ENCODE peak calls at places on chromosomes 16 and 17, in ten cellular contexts. One of them, this sample, is unnamed.

GRCh38 chr17:39144414-39144813 is 7.0 kb downstream of the PLXDC1 start:
- DNase-seq in GM23338: no peak
- DNase-seq in endothelial cell of umbilical vein: no peak
- DNase-seq in lung: peak; percentile 91
- DNase-seq in suprapubic skin: peak; percentile 91
- DNase-seq in A673: no peak
- DNase-seq in CD8-positive, alpha-beta T cell: no peak
- DNase-seq in esophagus muscularis mucosa: peak; percentile 98
- DNase-seq in spleen: no peak
- DNase-seq in Peyer's patch: no peak
- DNase-seq in this sample: no peak

GRCh38 chr17:57589151-57590034 is 155.7 kb downstream of the CCDC182 start:
- DNase-seq in spleen: peak; percentile 28
- DNase-seq in esophagus muscularis mucosa: no peak
- DNase-seq in CD8-positive, alpha-beta T cell: no peak
- DNase-seq in A673: no peak
- DNase-seq in endothelial cell of umbilical vein: no peak
- DNase-seq in Peyer's patch: no peak
- DNase-seq in GM23338: no peak
- DNase-seq in suprapubic skin: peak; percentile 59
- DNase-seq in lung: no peak
- DNase-seq in this sample: peak; percentile 58

GRCh38 chr16:72938426-72939164 is 109.3 kb downstream of the ZFHX3 start:
- DNase-seq in CD8-positive, alpha-beta T cell: no peak
- DNase-seq in Peyer's patch: peak; percentile 37
- DNase-seq in endothelial cell of umbilical vein: peak; percentile 72
- DNase-seq in lung: peak; percentile 68
- DNase-seq in spleen: peak; percentile 73
- DNase-seq in suprapubic skin: peak; percentile 94
- DNase-seq in GM23338: no peak
- DNase-seq in A673: peak; percentile 71
- DNase-seq in esophagus muscularis mucosa: peak; percentile 96
- DNase-seq in this sample: no peak

GRCh38 chr17:57534863-57535651 is 210.0 kb downstream of the CCDC182 start:
- DNase-seq in CD8-positive, alpha-beta T cell: no peak
- DNase-seq in spleen: no peak
- DNase-seq in Peyer's patch: no peak
- DNase-seq in lung: no peak
- DNase-seq in endothelial cell of umbilical vein: no peak
- DNase-seq in GM23338: no peak
- DNase-seq in esophagus muscularis mucosa: no peak
- DNase-seq in suprapubic skin: no peak
- DNase-seq in A673: peak; percentile 90
- DNase-seq in this sample: no peak

GRCh38 chr16:88634141-88634993 is 4.0 kb upstream of the IL17C start:
- DNase-seq in GM23338: peak; percentile 90
- DNase-seq in suprapubic skin: no peak
- DNase-seq in endothelial cell of umbilical vein: peak; percentile 44
- DNase-seq in lung: peak; percentile 54
- DNase-seq in esophagus muscularis mucosa: no peak
- DNase-seq in spleen: peak; percentile 95
- DNase-seq in A673: no peak
- DNase-seq in CD8-positive, alpha-beta T cell: peak; percentile 72
- DNase-seq in Peyer's patch: peak; percentile 91
- DNase-seq in this sample: no peak

GRCh38 chr17:17682737-17683675 is 1.7 kb downstream of the RAI1 start:
- DNase-seq in Peyer's patch: peak; percentile 63
- DNase-seq in endothelial cell of umbilical vein: peak; percentile 67
- DNase-seq in suprapubic skin: no peak
- DNase-seq in A673: peak; percentile 79
- DNase-seq in GM23338: peak; percentile 75
- DNase-seq in spleen: peak; percentile 89
- DNase-seq in lung: peak; percentile 69
- DNase-seq in CD8-positive, alpha-beta T cell: peak; percentile 57
- DNase-seq in esophagus muscularis mucosa: no peak
- DNase-seq in this sample: no peak

GRCh38 chr16:54287018-54287757 is 601 bp upstream of the IRX3 start:
- DNase-seq in Peyer's patch: no peak
- DNase-seq in GM23338: peak; percentile 90
- DNase-seq in CD8-positive, alpha-beta T cell: no peak
- DNase-seq in endothelial cell of umbilical vein: no peak
- DNase-seq in suprapubic skin: no peak
- DNase-seq in lung: no peak
- DNase-seq in spleen: no peak
- DNase-seq in esophagus muscularis mucosa: no peak
- DNase-seq in A673: no peak
- DNase-seq in this sample: no peak

GRCh38 chr17:9900744-9901143 is 4.3 kb downstream of the RCVRN start:
- DNase-seq in CD8-positive, alpha-beta T cell: no peak
- DNase-seq in A673: no peak
- DNase-seq in suprapubic skin: no peak
- DNase-seq in lung: no peak
- DNase-seq in Peyer's patch: no peak
- DNase-seq in GM23338: no peak
- DNase-seq in esophagus muscularis mucosa: no peak
- DNase-seq in spleen: no peak
- DNase-seq in endothelial cell of umbilical vein: no peak
- DNase-seq in this sample: peak; percentile 65

GRCh38 chr17:65485388-65486299 is 75.8 kb downstream of the AXIN2 start:
- DNase-seq in esophagus muscularis mucosa: no peak
- DNase-seq in A673: no peak
- DNase-seq in endothelial cell of umbilical vein: peak; percentile 64
- DNase-seq in suprapubic skin: no peak
- DNase-seq in CD8-positive, alpha-beta T cell: no peak
- DNase-seq in spleen: no peak
- DNase-seq in lung: peak; percentile 86
- DNase-seq in Peyer's patch: no peak
- DNase-seq in GM23338: no peak
- DNase-seq in this sample: no peak

GRCh38 chr17:6381052-6381451 is 53.9 kb downstream of the AIPL1 start:
- DNase-seq in GM23338: no peak
- DNase-seq in endothelial cell of umbilical vein: no peak
- DNase-seq in A673: peak; percentile 71
- DNase-seq in CD8-positive, alpha-beta T cell: no peak
- DNase-seq in esophagus muscularis mucosa: no peak
- DNase-seq in spleen: no peak
- DNase-seq in Peyer's patch: no peak
- DNase-seq in suprapubic skin: no peak
- DNase-seq in lung: no peak
- DNase-seq in this sample: no peak

GRCh38 chr17:5035356-5035755 is at the start of gene SLC52A1:
- DNase-seq in A673: no peak
- DNase-seq in GM23338: peak; percentile 64
- DNase-seq in lung: no peak
- DNase-seq in CD8-positive, alpha-beta T cell: no peak
- DNase-seq in endothelial cell of umbilical vein: no peak
- DNase-seq in suprapubic skin: no peak
- DNase-seq in esophagus muscularis mucosa: no peak
- DNase-seq in spleen: no peak
- DNase-seq in Peyer's patch: no peak
- DNase-seq in this sample: no peak

GRCh38 chr17:10600551-10600950 is 51.1 kb upstream of the MYH2 start:
- DNase-seq in A673: no peak
- DNase-seq in Peyer's patch: no peak
- DNase-seq in CD8-positive, alpha-beta T cell: no peak
- DNase-seq in esophagus muscularis mucosa: no peak
- DNase-seq in GM23338: no peak
- DNase-seq in suprapubic skin: no peak
- DNase-seq in endothelial cell of umbilical vein: peak; percentile 16
- DNase-seq in lung: no peak
- DNase-seq in spleen: no peak
- DNase-seq in this sample: no peak

GRCh38 chr17:33688771-33689170 is 395.7 kb upstream of the ASIC2 start:
- DNase-seq in spleen: no peak
- DNase-seq in suprapubic skin: no peak
- DNase-seq in esophagus muscularis mucosa: no peak
- DNase-seq in lung: no peak
- DNase-seq in GM23338: no peak
- DNase-seq in CD8-positive, alpha-beta T cell: no peak
- DNase-seq in endothelial cell of umbilical vein: no peak
- DNase-seq in Peyer's patch: no peak
- DNase-seq in A673: no peak
- DNase-seq in this sample: no peak

GRCh38 chr16:1527836-1528811 is 5.3 kb upstream of the TMEM204 start:
- DNase-seq in esophagus muscularis mucosa: no peak
- DNase-seq in suprapubic skin: no peak
- DNase-seq in Peyer's patch: no peak
- DNase-seq in A673: no peak
- DNase-seq in lung: no peak
- DNase-seq in GM23338: no peak
- DNase-seq in CD8-positive, alpha-beta T cell: no peak
- DNase-seq in endothelial cell of umbilical vein: peak; percentile 49
- DNase-seq in spleen: no peak
- DNase-seq in this sample: no peak

GRCh38 chr17:80060629-80061028 is 24.2 kb downstream of the CCDC40 start:
- DNase-seq in CD8-positive, alpha-beta T cell: no peak
- DNase-seq in spleen: no peak
- DNase-seq in esophagus muscularis mucosa: no peak
- DNase-seq in Peyer's patch: no peak
- DNase-seq in GM23338: no peak
- DNase-seq in A673: no peak
- DNase-seq in lung: no peak
- DNase-seq in endothelial cell of umbilical vein: no peak
- DNase-seq in suprapubic skin: no peak
- DNase-seq in this sample: no peak

DNA sequence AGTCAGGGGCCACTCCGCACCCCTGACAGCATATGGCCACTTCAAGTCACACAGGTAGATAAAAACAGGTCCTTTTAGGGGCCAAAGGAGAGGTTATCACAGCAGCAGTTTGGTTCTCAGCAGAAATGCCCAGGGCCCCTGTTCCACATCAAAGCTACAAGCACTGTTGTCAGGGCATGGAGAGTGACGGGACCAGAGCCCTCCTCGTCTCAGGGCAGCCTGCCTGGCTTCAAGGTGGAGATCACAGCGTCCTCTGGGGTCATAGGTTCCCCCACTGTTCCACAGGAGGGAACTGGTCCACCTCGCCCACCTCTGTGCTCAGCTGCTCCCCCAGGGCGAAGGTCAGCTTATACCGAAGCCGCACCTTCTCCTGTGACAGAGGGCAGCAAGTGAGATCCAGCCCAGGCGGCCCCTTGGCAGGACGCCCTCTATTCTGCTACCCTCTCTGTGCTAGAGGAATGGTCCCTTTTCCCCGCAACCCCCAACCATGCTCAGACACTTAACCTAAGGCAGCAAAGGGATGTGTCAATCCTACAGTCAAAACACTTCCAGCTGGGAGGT is 23.3 kb downstream of the GGA3 start:
- DNase-seq in esophagus muscularis mucosa: no peak
- DNase-seq in suprapubic skin: no peak
- DNase-seq in lung: no peak
- DNase-seq in A673: no peak
- DNase-seq in endothelial cell of umbilical vein: no peak
- DNase-seq in GM23338: no peak
- DNase-seq in spleen: no peak
- DNase-seq in Peyer's patch: no peak
- DNase-seq in CD8-positive, alpha-beta T cell: no peak
- DNase-seq in this sample: no peak
- H3K27me3 ChIP-seq in esophagus muscularis mucosa: no peaks in the 10 kb centered on the region
- H3K27me3 ChIP-seq in suprapubic skin: no peaks in the 10 kb centered on the region
- H3K27me3 ChIP-seq in lung: no peaks in the 10 kb centered on the region
- H3K27me3 ChIP-seq in A673: no peaks in the 10 kb centered on the region
- H3K27me3 ChIP-seq in endothelial cell of umbilical vein: no peaks in the 10 kb centered on the region
- H3K27me3 ChIP-seq in GM23338: no peaks in the 10 kb centered on the region
- H3K27me3 ChIP-seq in spleen: no peaks in the 10 kb centered on the region
- H3K27me3 ChIP-seq in Peyer's patch: no peaks in the 10 kb centered on the region
- H3K27me3 ChIP-seq in CD8-positive, alpha-beta T cell: no peaks in the 10 kb centered on the region
- H3K27me3 ChIP-seq in this sample: no peaks in the 10 kb centered on the region

GRCh38 chr17:67366193-67367157 is at the start of gene PSMD12:
- DNase-seq in GM23338: peak; percentile 91
- DNase-seq in A673: peak; percentile 95
- DNase-seq in esophagus muscularis mucosa: peak; percentile 98
- DNase-seq in endothelial cell of umbilical vein: peak; percentile 92
- DNase-seq in lung: peak; percentile 94
- DNase-seq in spleen: peak; percentile 99
- DNase-seq in CD8-positive, alpha-beta T cell: peak; percentile 95
- DNase-seq in suprapubic skin: peak; percentile 97
- DNase-seq in Peyer's patch: peak; percentile 92
- DNase-seq in this sample: no peak
- TF ChIP-seq CTCF in GM23338: no peak
- TF ChIP-seq CTCF in A673: no peak
- TF ChIP-seq CTCF in esophagus muscularis mucosa: no peak
- TF ChIP-seq CTCF in endothelial cell of umbilical vein: no peak
- TF ChIP-seq CTCF in lung: no peak
- TF ChIP-seq CTCF in spleen: no peak
- TF ChIP-seq CTCF in CD8-positive, alpha-beta T cell: no peak
- TF ChIP-seq CTCF in suprapubic skin: no peak
- TF ChIP-seq CTCF in Peyer's patch: no peak
- TF ChIP-seq CTCF in this sample: peak; percentile 1

GRCh38 chr17:77666480-77666879 is 292.0 kb upstream of the TNRC6C start:
- DNase-seq in lung: no peak
- DNase-seq in A673: peak; percentile 38
- DNase-seq in GM23338: no peak
- DNase-seq in CD8-positive, alpha-beta T cell: no peak
- DNase-seq in endothelial cell of umbilical vein: no peak
- DNase-seq in spleen: peak; percentile 21
- DNase-seq in Peyer's patch: no peak
- DNase-seq in esophagus muscularis mucosa: no peak
- DNase-seq in suprapubic skin: no peak
- DNase-seq in this sample: no peak
- H3K4me3 ChIP-seq in lung: no peak overlapping the region
- H3K4me3 ChIP-seq in A673: peak overlapping the region; percentile 13
- H3K4me3 ChIP-seq in GM23338: no peak overlapping the region
- H3K4me3 ChIP-seq in CD8-positive, alpha-beta T cell: peak overlapping the region; percentile 47
- H3K4me3 ChIP-seq in endothelial cell of umbilical vein: no peak overlapping the region
- H3K4me3 ChIP-seq in spleen: no peak overlapping the region
- H3K4me3 ChIP-seq in Peyer's patch: no peak overlapping the region
- H3K4me3 ChIP-seq in esophagus muscularis mucosa: no peak overlapping the region
- H3K4me3 ChIP-seq in suprapubic skin: no peak overlapping the region
- H3K4me3 ChIP-seq in this sample: no peak overlapping the region

DNA sequence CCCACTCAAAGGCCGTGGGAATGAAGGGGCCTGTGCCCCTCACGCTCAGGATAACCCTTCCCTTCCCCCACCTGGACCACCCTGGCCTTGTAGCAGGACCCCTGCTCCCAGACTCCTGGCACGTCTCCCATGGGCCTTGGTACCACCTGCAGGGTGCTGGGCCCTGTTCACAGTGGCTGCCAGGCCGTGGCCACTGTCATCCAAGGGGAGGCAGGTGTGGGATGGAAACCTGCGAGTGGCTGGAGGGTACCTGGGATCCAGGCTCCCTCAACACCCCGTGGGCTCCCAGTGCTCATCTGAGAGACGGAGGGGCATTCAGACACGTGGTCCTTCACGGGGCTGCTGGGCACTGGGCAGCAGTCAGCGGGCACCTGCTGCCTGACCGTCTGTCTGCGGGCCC is 75.6 kb upstream of the CIBAR2 start:
- DNase-seq in CD8-positive, alpha-beta T cell: no peak
- DNase-seq in endothelial cell of umbilical vein: no peak
- DNase-seq in Peyer's patch: no peak
- DNase-seq in GM23338: no peak
- DNase-seq in suprapubic skin: no peak
- DNase-seq in A673: no peak
- DNase-seq in spleen: no peak
- DNase-seq in lung: no peak
- DNase-seq in esophagus muscularis mucosa: no peak
- DNase-seq in this sample: no peak
- H3K27me3 ChIP-seq in CD8-positive, alpha-beta T cell: no peaks in the 10 kb centered on the region
- H3K27me3 ChIP-seq in endothelial cell of umbilical vein: no peaks in the 10 kb centered on the region
- H3K27me3 ChIP-seq in Peyer's patch: no peaks in the 10 kb centered on the region
- H3K27me3 ChIP-seq in GM23338: no peaks in the 10 kb centered on the region
- H3K27me3 ChIP-seq in suprapubic skin: no peaks in the 10 kb centered on the region
- H3K27me3 ChIP-seq in A673: no peaks in the 10 kb centered on the region
- H3K27me3 ChIP-seq in spleen: no peaks in the 10 kb centered on the region
- H3K27me3 ChIP-seq in lung: no peaks in the 10 kb centered on the region
- H3K27me3 ChIP-seq in esophagus muscularis mucosa: no peaks in the 10 kb centered on the region
- H3K27me3 ChIP-seq in this sample: no peaks in the 10 kb centered on the region

GRCh38 chr16:31477220-31478216 is 5.4 kb upstream of the SLC5A2 start:
- DNase-seq in CD8-positive, alpha-beta T cell: peak; percentile 44
- DNase-seq in suprapubic skin: peak; percentile 78
- DNase-seq in A673: no peak
- DNase-seq in spleen: peak; percentile 90
- DNase-seq in esophagus muscularis mucosa: no peak
- DNase-seq in lung: peak; percentile 85
- DNase-seq in Peyer's patch: peak; percentile 61
- DNase-seq in GM23338: peak; percentile 91
- DNase-seq in endothelial cell of umbilical vein: no peak
- DNase-seq in this sample: no peak
- TF ChIP-seq CTCF in CD8-positive, alpha-beta T cell: no peak
- TF ChIP-seq CTCF in suprapubic skin: no peak
- TF ChIP-seq CTCF in A673: no peak
- TF ChIP-seq CTCF in spleen: no peak
- TF ChIP-seq CTCF in esophagus muscularis mucosa: no peak
- TF ChIP-seq CTCF in lung: no peak
- TF ChIP-seq CTCF in Peyer's patch: peak; percentile 63
- TF ChIP-seq CTCF in GM23338: no peak
- TF ChIP-seq CTCF in endothelial cell of umbilical vein: no peak
- TF ChIP-seq CTCF in this sample: no peak

This sample was measured in kidney epithelial cell.